ENCODE peak calls at places on chromosomes 6 and 20, in seven cellular contexts. C is IMR-90, T is H9, J is mesendoderm, Z is H1, H is trophoblast cell, Y is mesenchymal stem cell. P is an unnamed sample. For H3K27me3, the result is how much of the 10 kb centered on the place peaks cover.

GRCh38 chr6:26195376-26195923 is 108.2 kb downstream of the HFE start:
- DNase-seq in C (peak), T (peak), J (peak), Z (no peak), H (peak), Y (peak), P (peak)

GRCh38 chr6:148867851-148868250 is 121.0 kb downstream of the UST start:
- DNase-seq in C (peak), T (no peak), J (no peak), Z (no peak), H (no peak), Y (peak), P (no peak)

GRCh38 chr20:56957737-56958553 is 308.5 kb downstream of the BMP7 start:
- DNase-seq in C (no peak), T (no peak), J (peak), Z (no peak), H (no peak), Y (peak), P (peak)

GRCh38 chr6:38045701-38046305 is 226.3 kb downstream of the ZFAND3 start:
- DNase-seq in C (no peak), T (no peak), J (no peak), Z (no peak), H (no peak), Y (no peak), P (no peak)

GRCh38 chr20:10332656-10333421 is 101.2 kb downstream of the MKKS start:
- DNase-seq in C (peak), T (no peak), J (no peak), Z (no peak), H (no peak), Y (no peak), P (no peak)

GRCh38 chr20:33666293-33667244 is at the start of gene ACTL10:
- DNase-seq in C (peak), T (peak), J (peak), Z (peak), H (peak), Y (no peak), P (peak)

GRCh38 chr20:53708129-53708968 is 114.7 kb upstream of the ZNF217 start:
- DNase-seq in C (peak), T (no peak), J (no peak), Z (no peak), H (no peak), Y (peak), P (no peak)

GRCh38 chr20:59177266-59178250 is 13.9 kb downstream of the ZNF831 start:
- DNase-seq in C (no peak), T (no peak), J (no peak), Z (no peak), H (peak), Y (no peak), P (no peak)

GRCh38 chr6:5506575-5506974 is 245.3 kb downstream of the FARS2 start:
- DNase-seq in C (no peak), T (no peak), J (no peak), Z (no peak), H (no peak), Y (no peak), P (no peak)

GRCh38 chr6:23137596-23137995 is 568.2 kb downstream of the HDGFL1 start:
- DNase-seq in C (peak), T (no peak), J (no peak), Z (no peak), H (no peak), Y (peak), P (no peak)

GRCh38 chr6:5710516-5710915 is 296.2 kb downstream of the NRN1 start:
- DNase-seq in C (no peak), T (no peak), J (no peak), Z (no peak), H (no peak), Y (no peak), P (no peak)

GRCh38 chr20:47456952-47457724 is 44.5 kb upstream of the NCOA3 start:
- DNase-seq in C (peak), T (no peak), J (no peak), Z (no peak), H (peak), Y (peak), P (no peak)

GRCh38 chr6:158608221-158608620 is 36.3 kb downstream of the DYNLT1 start:
- DNase-seq in C (no peak), T (no peak), J (no peak), Z (no peak), H (no peak), Y (no peak), P (no peak)

GRCh38 chr6:170082531-170083187 is 208.2 kb downstream of the DLL1 start:
- DNase-seq in C (no peak), T (peak), J (no peak), Z (no peak), H (peak), Y (no peak), P (no peak)

GRCh38 chr20:31860431-31861345 is 9.6 kb downstream of the DUSP15 start:
- DNase-seq in C (no peak), T (peak), J (peak), Z (no peak), H (peak), Y (no peak), P (peak)
- H3K27me3 ChIP-seq in C (half or more), T (under half), J (under half), Z (under half), H (under half), Y (half or more), P (under half)

DNA sequence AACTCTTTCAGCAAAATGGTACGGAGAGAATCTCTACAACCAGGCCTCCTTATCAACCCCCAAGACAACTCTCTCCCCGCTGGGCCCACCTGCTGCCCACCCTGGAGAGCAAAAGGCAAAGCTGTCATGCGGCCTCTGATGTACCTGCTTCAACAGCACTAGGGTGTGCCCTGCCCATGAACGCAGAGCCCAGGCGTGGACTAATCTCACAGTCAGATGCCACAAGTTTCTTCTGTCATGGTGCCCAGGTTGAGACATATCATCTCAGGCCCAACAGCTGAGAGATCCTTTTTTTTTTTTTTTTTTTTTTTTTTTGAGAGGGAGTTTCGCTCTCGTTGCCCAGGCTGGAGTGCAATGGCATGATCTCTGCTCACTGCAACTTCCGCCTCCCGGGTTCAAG is 26.3 kb downstream of the SLC2A4RG start:
- DNase-seq in C (no peak), T (no peak), J (no peak), Z (no peak), H (no peak), Y (no peak), P (no peak)
- H4K8ac ChIP-seq in C (no peak), T (no peak), J (no peak), Z (no peak), H (no peak), Y (no peak), P (no peak)

DNA sequence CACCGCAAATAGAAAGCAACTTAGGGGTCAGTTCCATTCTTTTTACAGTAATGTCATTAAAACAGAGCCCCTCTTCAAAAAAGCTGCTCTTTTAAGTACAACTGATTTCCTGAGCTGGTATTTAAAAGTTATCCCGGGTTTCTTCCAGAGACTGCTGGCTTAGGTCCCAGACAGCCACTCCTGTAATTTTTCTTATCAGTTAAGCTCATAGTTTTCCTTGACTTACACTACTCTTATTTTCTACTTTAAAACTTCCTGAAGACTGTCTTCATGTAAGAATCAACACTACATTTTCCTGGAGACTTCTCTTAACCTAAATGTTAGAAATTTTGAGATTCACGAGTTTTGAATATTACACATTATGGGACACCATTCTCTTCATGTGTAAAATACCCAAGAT is 48.2 kb downstream of the MAP3K7 start:
- DNase-seq in C (peak), T (no peak), J (no peak), Z (no peak), H (peak), Y (no peak), P (no peak)
- H2BK5ac ChIP-seq in C (no peak), T (no peak), J (no peak), Z (no peak), H (no peak), Y (no peak), P (no peak)

DNA sequence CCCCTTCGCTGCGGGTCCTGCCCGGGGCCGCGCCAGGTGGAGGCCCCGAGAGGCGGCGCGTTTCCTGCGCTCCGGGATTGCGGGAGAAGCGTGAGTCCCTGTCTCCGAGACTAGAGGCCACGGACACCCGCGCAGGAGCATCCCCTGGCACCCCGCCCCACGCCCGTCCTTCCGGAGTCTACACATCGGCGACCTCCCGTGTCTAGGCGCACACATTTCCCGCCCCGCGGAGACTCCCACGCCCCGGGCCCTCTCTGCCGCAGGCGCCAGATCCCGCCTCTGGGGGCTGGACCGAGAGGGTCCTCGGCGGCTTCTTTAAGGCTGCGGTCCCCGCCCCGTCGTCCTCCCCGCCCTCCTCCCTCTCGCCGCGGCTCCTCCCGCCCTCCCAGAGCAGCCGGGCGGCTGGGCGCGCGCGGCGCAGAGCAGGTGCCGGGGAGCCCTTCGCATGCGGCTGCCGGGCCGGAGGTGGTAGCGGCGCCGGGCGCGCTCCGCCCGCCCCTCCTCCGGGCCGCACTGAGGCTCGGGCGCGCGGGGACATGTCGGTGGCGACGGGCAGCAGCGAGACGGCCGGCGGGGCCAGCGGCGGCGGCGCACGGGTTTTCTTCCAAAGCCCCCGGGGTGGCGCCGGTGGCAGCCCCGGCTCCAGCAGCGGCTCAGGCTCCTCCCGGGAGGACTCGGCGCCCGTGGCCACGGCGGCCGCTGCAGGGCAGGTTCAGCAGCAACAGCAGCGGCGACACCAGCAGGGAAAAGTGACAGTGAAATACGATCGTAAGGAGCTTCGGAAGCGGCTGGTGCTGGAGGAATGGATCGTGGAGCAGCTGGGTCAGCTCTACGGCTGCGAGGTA is at the start of gene PPP1R14C:
- DNase-seq in C (no peak), T (peak), J (peak), Z (no peak), H (peak), Y (no peak), P (peak)
- H3K27me3 ChIP-seq in C (under half), T (under half), J (under half), Z (under half), H (under half), Y (half or more), P (under half)

GRCh38 chr20:4488407-4489339 is 233.0 kb upstream of the PRND start:
- DNase-seq in C (peak), T (no peak), J (no peak), Z (no peak), H (peak), Y (peak), P (no peak)
- H4K8ac ChIP-seq in C (no peak), T (no peak), J (no peak), Z (no peak), H (no peak), Y (no peak), P (no peak)

GRCh38 chr6:34564181-34564580 is 8.1 kb upstream of the SPDEF start:
- DNase-seq in C (no peak), T (no peak), J (no peak), Z (no peak), H (no peak), Y (no peak), P (no peak)
- H2BK5ac ChIP-seq in C (no peak), T (no peak), J (no peak), Z (no peak), H (no peak), Y (no peak), P (peak)

DNA sequence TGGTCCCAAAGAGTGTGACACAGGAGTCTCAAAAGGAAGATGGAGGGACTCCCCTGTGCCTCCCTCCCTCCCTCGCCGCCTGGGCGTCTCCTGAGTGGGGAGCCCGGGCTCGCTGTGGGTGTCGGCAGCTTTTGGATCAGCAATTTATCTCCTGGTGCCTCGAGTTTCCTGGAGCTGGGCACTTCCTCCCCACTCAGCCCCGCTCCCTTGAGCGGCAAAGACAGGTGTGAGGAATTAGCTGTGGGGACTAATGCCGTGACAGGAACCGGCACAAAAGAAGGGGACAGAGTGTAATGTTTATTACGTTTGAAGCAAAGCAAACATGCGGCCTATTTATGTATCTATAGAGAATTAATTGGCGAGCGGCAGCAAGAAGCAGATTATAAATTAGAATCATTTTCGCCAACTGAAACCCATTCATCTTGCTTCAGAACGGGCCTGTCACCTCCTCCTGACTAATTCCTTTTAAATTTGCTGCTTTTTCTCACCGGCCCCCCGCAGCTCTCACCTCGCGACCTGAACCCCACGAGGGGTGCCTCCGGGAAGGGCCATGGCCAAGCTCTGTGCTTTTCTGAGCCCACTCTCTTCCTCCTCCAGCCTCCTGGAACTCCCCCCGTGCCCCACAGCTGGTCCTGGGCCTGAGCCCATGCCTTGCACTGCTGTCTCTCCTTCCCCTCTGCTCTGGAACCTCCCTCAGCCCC is 8.8 kb upstream of the CDH22 start:
- DNase-seq in C (no peak), T (no peak), J (no peak), Z (no peak), H (no peak), Y (no peak), P (no peak)
- H3K27me3 ChIP-seq in C (half or more), T (under half), J (under half), Z (under half), H (under half), Y (half or more), P (under half)

DNA sequence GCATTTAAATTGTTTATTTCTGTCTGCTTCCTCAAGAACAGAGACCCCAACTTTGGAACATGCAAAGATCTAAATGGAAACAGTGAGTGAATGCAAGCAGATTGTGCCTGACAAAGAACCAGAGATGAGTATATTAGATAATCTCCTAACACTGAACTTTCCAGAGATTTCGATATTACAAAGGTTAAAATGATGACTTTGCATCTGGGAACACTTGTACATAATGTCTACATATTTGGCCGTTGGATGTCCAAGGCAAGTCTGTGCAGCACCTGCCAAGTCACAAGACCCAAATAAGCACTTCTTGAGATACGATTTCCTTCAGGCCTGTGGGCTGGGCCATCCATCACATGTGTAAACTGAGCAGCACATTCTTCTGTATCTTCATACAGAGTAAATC is 32.5 kb upstream of the SMLR1 start:
- DNase-seq in C (no peak), T (no peak), J (no peak), Z (no peak), H (no peak), Y (no peak), P (no peak)
- H4K8ac ChIP-seq in C (no peak), T (no peak), J (no peak), Z (no peak), H (no peak), Y (no peak), P (no peak)